ENCODE peak calls at places on chromosome 2, in eight cellular contexts. I, Z, T, W, U, C, Y and N are unnamed samples.

GRCh38 chr2:134657650-134658250 is 61.0 kb downstream of the TMEM163 start:
- DNase-seq in W (no peak), C (peak; percentile 39), Y (peak; percentile 23), I (no peak), U (no peak), Z (no peak), T (no peak), N (no peak)

GRCh38 chr2:72676341-72677025 is 149.3 kb downstream of the EXOC6B start:
- DNase-seq in U (no peak), I (no peak), T (no peak), C (no peak), W (no peak), Y (peak; percentile 6), Z (no peak), N (no peak)

GRCh38 chr2:109141006-109141600 is 12.1 kb downstream of the SH3RF3 start:
- DNase-seq in U (no peak), I (no peak), Z (no peak), C (no peak), Y (no peak), W (no peak), T (no peak), N (no peak)

GRCh38 chr2:173346035-173346434 is 8.6 kb upstream of the CDCA7 start:
- DNase-seq in T (no peak), C (no peak), I (no peak), W (no peak), Y (no peak), Z (no peak), U (no peak), N (no peak)

GRCh38 chr2:180728928-180729559 is 251.4 kb upstream of the UBE2E3 start:
- DNase-seq in T (no peak), Z (no peak), C (no peak), U (peak; percentile 17), W (no peak), Y (no peak), I (no peak), N (no peak)

GRCh38 chr2:151716721-151717120 is 17.6 kb downstream of the NEB start:
- DNase-seq in W (no peak), Z (no peak), C (no peak), T (no peak), I (no peak), Y (no peak), U (no peak), N (no peak)

GRCh38 chr2:144445196-144445595 is 74.7 kb downstream of the ZEB2 start:
- DNase-seq in T (no peak), Y (no peak), U (no peak), I (no peak), W (no peak), C (no peak), Z (no peak), N (no peak)

GRCh38 chr2:3307236-3307635 is 70.4 kb downstream of the EIPR1 start:
- DNase-seq in Y (no peak), T (no peak), W (no peak), Z (no peak), U (no peak), C (no peak), I (no peak), N (no peak)

GRCh38 chr2:8630676-8631464 is 51.0 kb upstream of the ID2 start:
- DNase-seq in W (peak; percentile 40), U (no peak), Z (no peak), Y (peak; percentile 77), C (no peak), T (no peak), I (no peak), N (no peak)

GRCh38 chr2:160492401-160493226 is 993 bp downstream of the RBMS1 start:
- DNase-seq in Z (no peak), W (peak; percentile 86), C (peak; percentile 20), Y (peak; percentile 99), T (peak; percentile 55), U (peak; percentile 62), I (peak; percentile 58), N (peak; percentile 56)

GRCh38 chr2:65017335-65017734 is 28.1 kb downstream of the SLC1A4 start:
- DNase-seq in U (no peak), Y (no peak), C (peak; percentile 24), Z (no peak), I (no peak), T (no peak), W (peak; percentile 59), N (peak; percentile 34)

GRCh38 chr2:36650031-36650430 is 46.5 kb upstream of the VIT start:
- DNase-seq in U (peak; percentile 91), C (peak; percentile 24), I (no peak), Z (no peak), T (no peak), W (no peak), Y (peak; percentile 83), N (peak; percentile 46)
- TF ChIP-seq EP300 in U (no peak), C (no peak), I (no peak), Z (no peak), T (no peak), W (no peak), Y (peak; percentile 71), N (no peak)

GRCh38 chr2:88690591-88691338 is 708 bp upstream of the RPIA start:
- DNase-seq in I (peak; percentile 53), C (peak; percentile 72), T (no peak), W (no peak), U (peak; percentile 49), Y (peak; percentile 57), Z (no peak), N (peak; percentile 60)
- TF ChIP-seq CTCF in I (no peak), C (peak; percentile 19), T (no peak), W (peak; percentile 22), U (no peak), Y (no peak), Z (no peak), N (no peak)

GRCh38 chr2:136381722-136382633 is 264.0 kb upstream of the CXCR4 start:
- DNase-seq in T (peak; percentile 11), U (no peak), C (no peak), Z (peak; percentile 82), Y (no peak), W (no peak), I (peak; percentile 49), N (peak; percentile 71)
- H3K4me1 ChIP-seq in T (peaks cover 10% of the 10 kb centered on the region), U (no peaks in the 10 kb centered on the region), C (no peaks in the 10 kb centered on the region), Z (no peaks in the 10 kb centered on the region), Y (no peaks in the 10 kb centered on the region), W (peaks cover 14% of the 10 kb centered on the region), I (no peaks in the 10 kb centered on the region), N (no peaks in the 10 kb centered on the region)

DNA sequence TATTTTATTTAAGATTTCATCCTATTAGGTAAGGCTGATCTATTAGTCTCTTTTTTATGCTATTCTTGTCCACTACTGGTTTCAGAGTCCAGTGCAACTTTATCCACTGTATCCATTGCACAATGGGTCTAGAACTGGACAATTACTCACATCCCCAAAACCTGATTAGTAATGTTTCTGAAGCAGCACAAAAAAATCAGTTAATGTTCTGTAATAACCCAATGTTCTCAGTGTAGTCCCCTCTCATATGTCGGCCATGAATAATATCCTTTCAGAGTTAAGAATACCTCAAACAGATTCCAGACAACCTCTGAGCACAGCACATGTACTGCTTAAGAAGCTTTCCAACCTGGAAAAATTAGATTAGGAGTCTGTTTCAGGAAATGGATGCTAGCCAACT is 29.7 kb downstream of the MGAT4A start:
- DNase-seq in Z (no peak), T (no peak), W (no peak), C (no peak), U (no peak), Y (no peak), I (no peak), N (no peak)
- TF ChIP-seq EP300 in Z (no peak), T (no peak), W (no peak), C (no peak), U (no peak), Y (no peak), I (no peak), N (no peak)